ENCODE peak calls at places on chromosome 10, in four cellular contexts. D is AG08395, P is PC-9, H is SW 1271. U is an unnamed sample.

GRCh38 chr10:16491933-16492332 is 29.7 kb downstream of the C1QL3 start:
- DNase-seq in D (no peak), P (no peak), H (no peak), U (no peak)

GRCh38 chr10:59805043-59805442 is 51.8 kb upstream of the MRLN start:
- DNase-seq in D (peak; percentile 7), P (peak; percentile 8), H (no peak), U (no peak)

GRCh38 chr10:76301950-76302349 is 870.5 kb downstream of the LRMDA start:
- DNase-seq in D (no peak), P (no peak), H (peak; percentile 2), U (no peak)

GRCh38 chr10:94103192-94103591 is 109.5 kb downstream of the PLCE1 start:
- DNase-seq in D (no peak), P (no peak), H (no peak), U (no peak)

GRCh38 chr10:131166486-131166885 is 145.0 kb downstream of the TCERG1L start:
- DNase-seq in D (no peak), P (no peak), H (no peak), U (no peak)

GRCh38 chr10:105974803-105975456 is 1189.6 kb downstream of the SORCS1 start:
- DNase-seq in D (peak; percentile 39), P (no peak), H (no peak), U (no peak)

GRCh38 chr10:118151461-118151860 is 104.7 kb upstream of the RAB11FIP2 start:
- DNase-seq in D (no peak), P (no peak), H (no peak), U (no peak)

GRCh38 chr10:78656815-78657621 is 411.7 kb upstream of the ZMIZ1 start:
- DNase-seq in D (no peak), P (no peak), H (no peak), U (peak; percentile 62)

GRCh38 chr10:130185591-130185990 is 49.4 kb downstream of the GLRX3 start:
- DNase-seq in D (no peak), P (no peak), H (no peak), U (no peak)

GRCh38 chr10:90959826-90960225 is 38.9 kb upstream of the ANKRD1 start:
- DNase-seq in D (no peak), P (no peak), H (no peak), U (no peak)

U was measured in fibroblast of lung.